ENCODE peak calls at places on chromosomes 16 and 17, in eight cellular contexts. C is A549, P is HCT116, L is GM23338, N is HL-60, W is SK-N-SH, I is K562, G is GM12878. B is an unnamed sample.

GRCh38 chr17:79985361-79985760 is 50.3 kb downstream of the TBC1D16 start:
- DNase-seq in W (no peak), C (no peak), I (no peak), N (no peak), L (no peak), P (no peak), G (no peak), B (no peak)

GRCh38 chr17:36142230-36142629 is 34.2 kb downstream of the TBC1D3B start:
- DNase-seq in P (no peak), L (no peak), C (no peak), N (no peak), G (no peak), W (no peak), I (no peak), B (no peak)

GRCh38 chr16:75244844-75245758 is 6.3 kb downstream of the BCAR1 start:
- DNase-seq in L (peak), I (no peak), C (peak), N (no peak), G (no peak), W (peak), P (no peak), B (peak)

GRCh38 chr16:84806256-84806889 is 13.4 kb upstream of the CRISPLD2 start:
- DNase-seq in L (no peak), G (peak), P (no peak), W (peak), C (peak), N (peak), I (peak), B (peak)

GRCh38 chr17:44345497-44346026 is 460 bp downstream of the GRN start:
- DNase-seq in I (peak), C (peak), G (no peak), N (peak), W (peak), L (peak), P (peak), B (no peak)

GRCh38 chr17:2521257-2521656 is 9.6 kb upstream of the METTL16 start:
- DNase-seq in G (no peak), W (no peak), P (no peak), L (no peak), C (no peak), I (no peak), N (no peak), B (no peak)

GRCh38 chr17:50135316-50136095 is 5.5 kb upstream of the SAMD14 start:
- DNase-seq in G (no peak), I (no peak), C (no peak), W (no peak), L (no peak), P (no peak), N (no peak), B (no peak)

GRCh38 chr16:3182608-3183444 is 5.2 kb upstream of the OR1F1 start:
- DNase-seq in W (peak), N (no peak), I (peak), G (no peak), C (peak), L (peak), P (no peak), B (no peak)

GRCh38 chr17:58785097-58785496 is 29.4 kb downstream of the PPM1E start:
- DNase-seq in I (no peak), L (no peak), W (no peak), G (no peak), C (no peak), N (no peak), P (no peak), B (no peak)

GRCh38 chr16:73095885-73096341 is 48.0 kb upstream of the ZFHX3 start:
- DNase-seq in G (no peak), N (no peak), P (no peak), L (no peak), W (peak), C (no peak), I (no peak), B (no peak)

GRCh38 chr17:63402808-63403207 is 43.3 kb downstream of the CYB561 start:
- DNase-seq in W (no peak), P (no peak), G (no peak), N (no peak), L (no peak), I (no peak), C (no peak), B (no peak)

GRCh38 chr16:74107795-74108610 is 188.6 kb upstream of the PSMD7 start:
- DNase-seq in G (peak), W (no peak), C (peak), I (peak), L (peak), N (peak), P (peak), B (peak)

GRCh38 chr17:17560975-17561374 is 30.5 kb downstream of the PEMT start:
- DNase-seq in N (no peak), C (no peak), G (no peak), I (no peak), P (no peak), W (no peak), L (no peak), B (no peak)

GRCh38 chr17:45004388-45004787 is 36.3 kb upstream of the C1QL1 start:
- DNase-seq in L (no peak), I (no peak), W (no peak), G (no peak), C (no peak), P (no peak), N (no peak), B (no peak)

GRCh38 chr16:77297996-77298637 is 98.9 kb downstream of the SYCE1L start:
- DNase-seq in L (no peak), I (no peak), P (no peak), N (no peak), C (no peak), G (no peak), W (no peak), B (no peak)

GRCh38 chr17:79979841-79980215 is 55.8 kb downstream of the TBC1D16 start:
- DNase-seq in N (no peak), C (no peak), P (no peak), L (no peak), I (no peak), G (no peak), W (peak), B (no peak)

GRCh38 chr16:48367443-48368049 is 17.7 kb downstream of the SIAH1 start:
- DNase-seq in C (no peak), N (no peak), W (no peak), L (no peak), G (no peak), I (no peak), P (no peak), B (no peak)

GRCh38 chr17:38448208-38448776 is 20.0 kb downstream of the ARHGAP23 start:
- DNase-seq in I (no peak), C (no peak), G (no peak), W (no peak), P (no peak), N (no peak), L (no peak), B (no peak)

GRCh38 chr16:84555418-84556196 is 51.1 kb upstream of the MEAK7 start:
- DNase-seq in N (no peak), I (no peak), W (no peak), P (no peak), L (peak), C (no peak), G (no peak), B (no peak)

GRCh38 chr17:73156166-73156840 is 8.5 kb upstream of the SSTR2 start:
- DNase-seq in C (peak), I (peak), G (no peak), N (peak), W (peak), P (peak), L (peak), B (peak)

GRCh38 chr16:81863630-81864352 is 84.7 kb downstream of the PLCG2 start:
- DNase-seq in G (peak), I (no peak), W (no peak), L (peak), C (no peak), P (no peak), N (no peak), B (no peak)

DNA sequence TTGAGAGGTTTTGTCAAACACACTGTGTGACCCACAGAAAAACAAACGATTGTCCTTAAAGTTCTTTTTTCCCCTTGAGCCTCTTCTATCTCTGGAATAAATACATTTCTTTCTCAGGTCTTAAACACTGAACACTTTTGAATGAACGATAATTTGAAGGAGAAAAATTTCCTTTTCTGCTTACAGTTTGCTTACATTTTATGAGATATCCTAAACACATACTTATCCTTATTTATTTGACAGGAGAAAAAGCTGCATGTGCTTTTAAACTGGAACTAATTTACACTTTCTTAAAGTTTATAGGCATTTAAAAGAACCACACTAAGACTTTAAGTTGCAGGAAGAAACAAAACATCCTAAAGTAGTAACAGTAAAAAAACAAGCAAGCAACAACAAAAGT is 4.8 kb upstream of the IGF2BP1 start:
- DNase-seq in I (no peak), N (no peak), P (no peak), W (no peak), G (no peak), L (no peak), C (no peak), B (no peak)
- H3K4me3 ChIP-seq in I (no peak), N (no peak), P (no peak), W (no peak), G (no peak), L (no peak), C (peak), B (no peak)

GRCh38 chr16:87881327-87882200 is 12.3 kb upstream of the SLC7A5 start:
- DNase-seq in G (no peak), I (no peak), N (no peak), L (no peak), C (no peak), W (no peak), P (no peak), B (no peak)
- TF ChIP-seq CTCF in G (no peak), I (no peak), N (no peak), L (peak), C (no peak), W (no peak), P (no peak), B (no peak)

GRCh38 chr17:46991618-46992017 is 12.6 kb upstream of the RPRML start:
- DNase-seq in W (no peak), L (no peak), N (no peak), P (no peak), I (no peak), C (no peak), G (no peak), B (no peak)
- TF ChIP-seq REST in W (no peak), L (no peak), N (no peak), P (no peak), I (no peak), C (no peak), G (no peak), B (no peak)

GRCh38 chr17:4599505-4600281 is 15.4 kb downstream of the SMTNL2 start:
- DNase-seq in G (no peak), P (no peak), C (no peak), I (peak), L (peak), W (peak), N (no peak), B (no peak)
- H3K4me3 ChIP-seq in G (no peak), P (no peak), C (no peak), I (no peak), L (peak), W (no peak), N (no peak), B (no peak)

GRCh38 chr16:88911946-88912310 is 45.5 kb upstream of the PABPN1L start:
- DNase-seq in C (no peak), I (no peak), G (no peak), P (no peak), L (no peak), N (no peak), W (no peak), B (no peak)
- TF ChIP-seq CTCF in C (no peak), I (no peak), G (no peak), P (no peak), L (no peak), N (no peak), W (no peak), B (no peak)

B was measured in Panc1.